ENCODE peak calls at places on chromosomes 7 and 10, in six cellular contexts. B, Q, T, U, F and N are unnamed samples.

GRCh38 chr10:11424456-11425287 is 186.8 kb downstream of the USP6NL start:
- DNase-seq in B (peak), Q (peak), T (peak), U (peak), F (peak), N (peak)

GRCh38 chr10:8095962-8096361 is 41.5 kb downstream of the GATA3 start:
- DNase-seq in B (no peak), Q (no peak), T (no peak), U (no peak), F (no peak), N (no peak)

GRCh38 chr7:108455833-108456677 is at the start of gene NRCAM:
- DNase-seq in B (no peak), Q (peak), T (peak), U (peak), F (peak), N (peak)

GRCh38 chr10:112229096-112229495 is 45.5 kb upstream of the GPAM start:
- DNase-seq in B (no peak), Q (no peak), T (no peak), U (peak), F (no peak), N (no peak)

GRCh38 chr7:129074361-129074871 is 19.5 kb upstream of the TNPO3 start:
- DNase-seq in B (no peak), Q (no peak), T (no peak), U (no peak), F (no peak), N (no peak)

GRCh38 chr7:107605223-107605815 is 25.3 kb downstream of the BCAP29 start:
- DNase-seq in B (no peak), Q (no peak), T (no peak), U (no peak), F (no peak), N (no peak)

GRCh38 chr7:55074008-55074499 is 55.2 kb downstream of the EGFR start:
- DNase-seq in B (peak), Q (peak), T (no peak), U (peak), F (peak), N (no peak)

GRCh38 chr7:20279979-20280378 is 50.7 kb upstream of the ITGB8 start:
- DNase-seq in B (no peak), Q (no peak), T (no peak), U (no peak), F (no peak), N (no peak)

GRCh38 chr10:94315975-94316464 is 46.7 kb downstream of the NOC3L start:
- DNase-seq in B (no peak), Q (no peak), T (no peak), U (peak), F (no peak), N (no peak)

GRCh38 chr7:158320328-158320727 is 267.3 kb downstream of the PTPRN2 start:
- DNase-seq in B (no peak), Q (no peak), T (no peak), U (no peak), F (no peak), N (no peak)

GRCh38 chr7:71408276-71408675 is 276.3 kb downstream of the GALNT17 start:
- DNase-seq in B (no peak), Q (no peak), T (no peak), U (no peak), F (no peak), N (no peak)

GRCh38 chr7:100166966-100167911 is 1.2 kb downstream of the GAL3ST4 start:
- DNase-seq in B (no peak), Q (no peak), T (no peak), U (no peak), F (no peak), N (no peak)

GRCh38 chr7:87926581-87927461 is 7.2 kb upstream of the ADAM22 start:
- DNase-seq in B (no peak), Q (peak), T (no peak), U (no peak), F (peak), N (no peak)

GRCh38 chr7:128210590-128211570 is 30.2 kb upstream of the LEP start:
- DNase-seq in B (no peak), Q (no peak), T (no peak), U (no peak), F (no peak), N (no peak)

GRCh38 chr7:34488766-34489165 is 169.3 kb upstream of the NPSR1 start:
- DNase-seq in B (no peak), Q (no peak), T (no peak), U (no peak), F (no peak), N (no peak)

GRCh38 chr7:8913687-8914086 is 480.3 kb downstream of the NXPH1 start:
- DNase-seq in B (no peak), Q (no peak), T (no peak), U (no peak), F (no peak), N (no peak)

GRCh38 chr7:96321670-96322372 is at the start of gene SLC25A13:
- DNase-seq in B (peak), Q (peak), T (peak), U (peak), F (peak), N (peak)

GRCh38 chr7:133561361-133561760 is 308.5 kb downstream of the EXOC4 start:
- DNase-seq in B (no peak), Q (no peak), T (no peak), U (no peak), F (no peak), N (no peak)

GRCh38 chr7:23462846-23463245 is 7.4 kb downstream of the IGF2BP3 start:
- DNase-seq in B (no peak), Q (no peak), T (no peak), U (peak), F (no peak), N (no peak)

GRCh38 chr7:778968-779451 is 51.9 kb upstream of the PRKAR1B start:
- DNase-seq in B (no peak), Q (no peak), T (no peak), U (no peak), F (no peak), N (no peak)

GRCh38 chr10:101291254-101292193 is 62.3 kb upstream of the LBX1 start:
- DNase-seq in B (no peak), Q (peak), T (peak), U (peak), F (peak), N (peak)

GRCh38 chr7:18086165-18087030 is 58.8 kb upstream of the PRPS1L1 start:
- DNase-seq in B (peak), Q (peak), T (peak), U (peak), F (peak), N (no peak)

GRCh38 chr10:126919426-126919825 is 14.2 kb downstream of the DOCK1 start:
- DNase-seq in B (no peak), Q (no peak), T (peak), U (no peak), F (no peak), N (no peak)

GRCh38 chr7:26620352-26620751 is 244.0 kb downstream of the SKAP2 start:
- DNase-seq in B (peak), Q (no peak), T (no peak), U (no peak), F (no peak), N (peak)

GRCh38 chr10:132447446-132448247 is 50.6 kb downstream of the PWWP2B start:
- DNase-seq in B (peak), Q (no peak), T (no peak), U (peak), F (no peak), N (no peak)

GRCh38 chr7:49776994-49777393 is 3.6 kb downstream of the VWC2 start:
- DNase-seq in B (no peak), Q (no peak), T (peak), U (no peak), F (no peak), N (peak)

GRCh38 chr7:34087892-34088891 is 182.9 kb downstream of the BMPER start:
- DNase-seq in B (peak), Q (peak), T (peak), U (peak), F (no peak), N (peak)

GRCh38 chr10:99619851-99620712 is at the start of gene SLC25A28:
- DNase-seq in B (peak), Q (peak), T (peak), U (peak), F (peak), N (peak)

GRCh38 chr7:158782638-158783490 is 46.4 kb downstream of the ESYT2 start:
- DNase-seq in B (peak), Q (no peak), T (no peak), U (peak), F (no peak), N (peak)

GRCh38 chr7:71385362-71385761 is 253.4 kb downstream of the GALNT17 start:
- DNase-seq in B (no peak), Q (no peak), T (no peak), U (no peak), F (no peak), N (no peak)